ENCODE peak calls at places on chromosomes 2 and 18, in four cellular contexts. C is HCT116, Z is HepG2, L is K562. V is an unnamed sample.

GRCh38 chr2:34907812-34908211 is 1308.7 kb upstream of the FAM98A start:
- DNase-seq in L (no peak), C (no peak), Z (no peak), V (no peak)

GRCh38 chr2:23597687-23598086 is 212.7 kb downstream of the KLHL29 start:
- DNase-seq in C (no peak), Z (no peak), L (no peak), V (no peak)

GRCh38 chr2:133841905-133842304 is 273.6 kb upstream of the NCKAP5 start:
- DNase-seq in C (no peak), Z (no peak), L (no peak), V (no peak)

GRCh38 chr2:28521663-28522062 is 25.8 kb downstream of the PLB1 start:
- DNase-seq in C (no peak), L (peak), Z (no peak), V (no peak)

GRCh38 chr2:69213201-69213600 is 173.8 kb downstream of the GFPT1 start:
- DNase-seq in L (no peak), C (no peak), Z (no peak), V (no peak)

GRCh38 chr2:8337321-8337720 is 344.5 kb upstream of the ID2 start:
- DNase-seq in Z (no peak), C (no peak), L (no peak), V (no peak)

GRCh38 chr2:46601328-46601963 is 122.1 kb downstream of the TMEM247 start:
- DNase-seq in L (no peak), Z (no peak), C (no peak), V (no peak)

GRCh38 chr2:25666218-25666617 is 7.2 kb downstream of the DTNB start:
- DNase-seq in Z (no peak), C (no peak), L (no peak), V (no peak)

GRCh38 chr2:23653326-23653725 is 268.3 kb downstream of the KLHL29 start:
- DNase-seq in Z (no peak), C (no peak), L (no peak), V (no peak)

GRCh38 chr2:191486584-191487320 is 191.2 kb upstream of the NABP1 start:
- DNase-seq in L (no peak), C (peak), Z (no peak), V (peak)

GRCh38 chr2:181574321-181574720 is 82.6 kb downstream of the CERKL start:
- DNase-seq in Z (no peak), L (no peak), C (no peak), V (no peak)

GRCh38 chr18:50880108-50880465 is 1.2 kb downstream of the ME2 start:
- DNase-seq in C (no peak), L (no peak), Z (no peak), V (no peak)

GRCh38 chr2:64990823-64991222 is 1.6 kb downstream of the SLC1A4 start:
- DNase-seq in L (no peak), C (no peak), Z (no peak), V (no peak)

GRCh38 chr2:64988420-64989125 is 626 bp upstream of the SLC1A4 start:
- DNase-seq in Z (peak), L (peak), C (peak), V (no peak)

GRCh38 chr2:64989982-64990614 is 899 bp downstream of the SLC1A4 start:
- DNase-seq in Z (peak), C (no peak), L (peak), V (no peak)

GRCh38 chr2:64987963-64988419 is 1.2 kb upstream of the SLC1A4 start:
- DNase-seq in L (no peak), Z (peak), C (no peak), V (no peak)

GRCh38 chr2:64989126-64989981 is at the start of gene SLC1A4:
- DNase-seq in L (peak), Z (peak), C (peak), V (no peak)
- TF ChIP-seq POLR2AphosphoS5 in L (no peak), Z (peak), C (peak), V (no peak)

GRCh38 chr2:227799202-227799601 is 14.4 kb upstream of the CCL20 start:
- DNase-seq in L (no peak), Z (peak), C (no peak), V (no peak)
- TF ChIP-seq TCF7L2 in L (no peak), Z (no peak), C (no peak), V (no peak)

DNA sequence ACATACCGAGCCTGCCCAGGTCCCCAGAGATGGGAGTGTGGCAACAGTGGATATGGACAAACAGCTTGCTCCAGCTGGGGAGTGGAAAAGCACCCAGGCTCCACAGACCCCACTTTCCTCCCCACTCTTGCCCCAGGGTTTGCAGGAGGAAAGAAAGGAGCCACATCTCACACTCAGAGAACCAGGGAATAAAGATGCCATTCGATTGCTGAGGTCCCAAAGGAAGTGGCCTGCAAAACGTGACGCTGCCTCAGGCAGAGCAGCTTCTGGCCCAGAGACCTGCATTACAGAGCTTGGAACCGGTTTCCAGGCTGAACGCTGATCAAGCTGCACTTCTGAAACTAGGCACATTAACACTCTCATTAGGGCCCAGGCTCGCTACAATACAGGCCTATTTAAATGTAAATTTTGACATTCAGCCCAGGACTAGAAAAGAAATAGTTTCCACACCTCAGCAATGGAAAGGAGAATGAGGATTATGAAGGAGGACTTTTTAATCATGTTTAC is 221.5 kb upstream of the RAB6C start:
- DNase-seq in Z (no peak), C (no peak), L (no peak), V (no peak)
- H3K4me3 ChIP-seq in Z (no peak), C (no peak), L (no peak), V (no peak)

GRCh38 chr2:165872101-165872791 is 78.2 kb upstream of the GALNT3 start:
- DNase-seq in Z (no peak), L (no peak), C (no peak), V (no peak)

GRCh38 chr2:165876269-165876668 is 77.3 kb downstream of the TTC21B start:
- DNase-seq in L (no peak), C (no peak), Z (no peak), V (no peak)

GRCh38 chr2:165877565-165878550 is 75.7 kb downstream of the TTC21B start:
- DNase-seq in Z (no peak), C (no peak), L (no peak), V (no peak)

GRCh38 chr2:165874445-165875039 is 79.0 kb downstream of the TTC21B start:
- DNase-seq in Z (peak), C (peak), L (peak), V (no peak)

GRCh38 chr2:165876712-165877111 is 76.9 kb downstream of the TTC21B start:
- DNase-seq in L (no peak), Z (no peak), C (no peak), V (no peak)
- TF ChIP-seq POLR2AphosphoS5 in L (no peak), Z (no peak), C (no peak), V (no peak)

GRCh38 chr18:37467002-37467401 is 98.6 kb downstream of the CELF4 start:
- DNase-seq in C (no peak), L (no peak), Z (no peak), V (no peak)
- TF ChIP-seq TCF7L2 in C (no peak), L (no peak), Z (no peak), V (no peak)

V was measured in Panc1.